ENCODE peak calls at places on chromosomes 13 and 19, in four cellular contexts. One of them, this sample, is unnamed.

GRCh38 chr19:3572132-3572854 is 451 bp upstream of the HMG20B start:
- DNase-seq in GM12878: peak
- DNase-seq in K562: peak
- DNase-seq in HepG2: peak
- DNase-seq in this sample: peak

GRCh38 chr13:50645092-50645491 is 198.4 kb downstream of the DLEU7 start:
- DNase-seq in GM12878: no peak
- DNase-seq in K562: no peak
- DNase-seq in HepG2: no peak
- DNase-seq in this sample: no peak

GRCh38 chr13:38417727-38418126 is 68.1 kb downstream of the UFM1 start:
- DNase-seq in GM12878: no peak
- DNase-seq in K562: peak
- DNase-seq in HepG2: peak
- DNase-seq in this sample: no peak

GRCh38 chr13:62185631-62186256 is 770.1 kb upstream of the PCDH20 start:
- DNase-seq in GM12878: no peak
- DNase-seq in K562: no peak
- DNase-seq in HepG2: no peak
- DNase-seq in this sample: no peak

GRCh38 chr13:109941221-109941620 is 154.8 kb upstream of the IRS2 start:
- DNase-seq in GM12878: no peak
- DNase-seq in K562: no peak
- DNase-seq in HepG2: no peak
- DNase-seq in this sample: no peak

GRCh38 chr13:98977568-98978270 is at the start of gene DOCK9:
- DNase-seq in GM12878: no peak
- DNase-seq in K562: no peak
- DNase-seq in HepG2: no peak
- DNase-seq in this sample: peak

GRCh38 chr19:54674021-54674617 is 11.3 kb downstream of the LILRB4 start:
- DNase-seq in GM12878: no peak
- DNase-seq in K562: peak
- DNase-seq in HepG2: peak
- DNase-seq in this sample: no peak

GRCh38 chr19:30087381-30088138 is 145.5 kb downstream of the URI1 start:
- DNase-seq in GM12878: no peak
- DNase-seq in K562: no peak
- DNase-seq in HepG2: no peak
- DNase-seq in this sample: no peak

GRCh38 chr13:100129605-100130004 is 40.7 kb downstream of the PCCA start:
- DNase-seq in GM12878: peak
- DNase-seq in K562: no peak
- DNase-seq in HepG2: no peak
- DNase-seq in this sample: no peak

GRCh38 chr19:56085571-56086275 is 35.4 kb downstream of the ZNF787 start:
- DNase-seq in GM12878: no peak
- DNase-seq in K562: no peak
- DNase-seq in HepG2: no peak
- DNase-seq in this sample: no peak

GRCh38 chr19:2750739-2751437 is 11.1 kb upstream of the SLC39A3 start:
- DNase-seq in GM12878: no peak
- DNase-seq in K562: no peak
- DNase-seq in HepG2: no peak
- DNase-seq in this sample: no peak

GRCh38 chr13:28583661-28584091 is 75.3 kb upstream of the POMP start:
- DNase-seq in GM12878: no peak
- DNase-seq in K562: peak
- DNase-seq in HepG2: no peak
- DNase-seq in this sample: peak

GRCh38 chr13:37681295-37682032 is 82.9 kb upstream of the POSTN start:
- DNase-seq in GM12878: no peak
- DNase-seq in K562: no peak
- DNase-seq in HepG2: no peak
- DNase-seq in this sample: no peak

GRCh38 chr13:77196052-77196618 is 130.8 kb downstream of the MYCBP2 start:
- DNase-seq in GM12878: no peak
- DNase-seq in K562: no peak
- DNase-seq in HepG2: no peak
- DNase-seq in this sample: no peak

GRCh38 chr13:54415753-54416366 is 1387.2 kb downstream of the OLFM4 start:
- DNase-seq in GM12878: no peak
- DNase-seq in K562: no peak
- DNase-seq in HepG2: no peak
- DNase-seq in this sample: peak

GRCh38 chr13:24263652-24264051 is 45.7 kb upstream of the C1QTNF9 start:
- DNase-seq in GM12878: no peak
- DNase-seq in K562: no peak
- DNase-seq in HepG2: peak
- DNase-seq in this sample: no peak

GRCh38 chr19:18322318-18322758 is 538 bp downstream of the LSM4 start:
- DNase-seq in GM12878: no peak
- DNase-seq in K562: peak
- DNase-seq in HepG2: peak
- DNase-seq in this sample: peak

GRCh38 chr19:49746206-49746958 is 16.7 kb downstream of the TSKS start:
- DNase-seq in GM12878: no peak
- DNase-seq in K562: peak
- DNase-seq in HepG2: peak
- DNase-seq in this sample: peak

GRCh38 chr19:46748325-46749109 is 2.3 kb upstream of the STRN4 start:
- DNase-seq in GM12878: no peak
- DNase-seq in K562: peak
- DNase-seq in HepG2: peak
- DNase-seq in this sample: peak

GRCh38 chr19:8473652-8474476 is 28.6 kb downstream of the PRAM1 start:
- DNase-seq in GM12878: peak
- DNase-seq in K562: no peak
- DNase-seq in HepG2: no peak
- DNase-seq in this sample: no peak

GRCh38 chr13:43006893-43007631 is 15.0 kb upstream of the EPSTI1 start:
- DNase-seq in GM12878: no peak
- DNase-seq in K562: no peak
- DNase-seq in HepG2: peak
- DNase-seq in this sample: no peak

GRCh38 chr13:72953391-72953960 is 105.3 kb upstream of the KLF5 start:
- DNase-seq in GM12878: no peak
- DNase-seq in K562: no peak
- DNase-seq in HepG2: no peak
- DNase-seq in this sample: no peak

GRCh38 chr13:31394491-31394890 is 194.7 kb downstream of the B3GLCT start:
- DNase-seq in GM12878: no peak
- DNase-seq in K562: no peak
- DNase-seq in HepG2: no peak
- DNase-seq in this sample: no peak

GRCh38 chr13:94712287-94712811 is at the start of gene SOX21:
- DNase-seq in GM12878: no peak
- DNase-seq in K562: no peak
- DNase-seq in HepG2: no peak
- DNase-seq in this sample: peak

GRCh38 chr13:28819748-28820098 is 416 bp upstream of the MTUS2 start:
- DNase-seq in GM12878: no peak
- DNase-seq in K562: peak
- DNase-seq in HepG2: peak
- DNase-seq in this sample: peak

GRCh38 chr19:3094638-3095374 is 644 bp downstream of the GNA11 start:
- DNase-seq in GM12878: no peak
- DNase-seq in K562: no peak
- DNase-seq in HepG2: no peak
- DNase-seq in this sample: no peak

GRCh38 chr13:45713721-45714120 is 11.6 kb downstream of the CBY2 start:
- DNase-seq in GM12878: no peak
- DNase-seq in K562: no peak
- DNase-seq in HepG2: no peak
- DNase-seq in this sample: peak

GRCh38 chr13:94704347-94705080 is 7.8 kb downstream of the SOX21 start:
- DNase-seq in GM12878: no peak
- DNase-seq in K562: no peak
- DNase-seq in HepG2: no peak
- DNase-seq in this sample: peak

GRCh38 chr13:97434417-97435296 is 688 bp downstream of the RAP2A start:
- DNase-seq in GM12878: no peak
- DNase-seq in K562: no peak
- DNase-seq in HepG2: no peak
- DNase-seq in this sample: peak

GRCh38 chr19:38685666-38686529 is 38.4 kb downstream of the ACTN4 start:
- DNase-seq in GM12878: no peak
- DNase-seq in K562: no peak
- DNase-seq in HepG2: peak
- DNase-seq in this sample: no peak

GRCh38 chr19:34365463-34366401 is 736 bp downstream of the GPI start:
- DNase-seq in GM12878: no peak
- DNase-seq in K562: peak
- DNase-seq in HepG2: no peak
- DNase-seq in this sample: peak

GRCh38 chr13:36174923-36175322 is 39.4 kb downstream of the SOHLH2 start:
- DNase-seq in GM12878: no peak
- DNase-seq in K562: no peak
- DNase-seq in HepG2: no peak
- DNase-seq in this sample: no peak

GRCh38 chr19:48634036-48634342 is 3.2 kb downstream of the DBP start:
- DNase-seq in GM12878: no peak
- DNase-seq in K562: no peak
- DNase-seq in HepG2: no peak
- DNase-seq in this sample: no peak

GRCh38 chr19:48636859-48637448 is at the start of gene DBP:
- DNase-seq in GM12878: no peak
- DNase-seq in K562: no peak
- DNase-seq in HepG2: no peak
- DNase-seq in this sample: peak

GRCh38 chr19:48635966-48636858 is 967 bp downstream of the DBP start:
- DNase-seq in GM12878: no peak
- DNase-seq in K562: no peak
- DNase-seq in HepG2: no peak
- DNase-seq in this sample: no peak

GRCh38 chr19:48634424-48635262 is 2.5 kb downstream of the DBP start:
- DNase-seq in GM12878: peak
- DNase-seq in K562: peak
- DNase-seq in HepG2: peak
- DNase-seq in this sample: peak

DNA sequence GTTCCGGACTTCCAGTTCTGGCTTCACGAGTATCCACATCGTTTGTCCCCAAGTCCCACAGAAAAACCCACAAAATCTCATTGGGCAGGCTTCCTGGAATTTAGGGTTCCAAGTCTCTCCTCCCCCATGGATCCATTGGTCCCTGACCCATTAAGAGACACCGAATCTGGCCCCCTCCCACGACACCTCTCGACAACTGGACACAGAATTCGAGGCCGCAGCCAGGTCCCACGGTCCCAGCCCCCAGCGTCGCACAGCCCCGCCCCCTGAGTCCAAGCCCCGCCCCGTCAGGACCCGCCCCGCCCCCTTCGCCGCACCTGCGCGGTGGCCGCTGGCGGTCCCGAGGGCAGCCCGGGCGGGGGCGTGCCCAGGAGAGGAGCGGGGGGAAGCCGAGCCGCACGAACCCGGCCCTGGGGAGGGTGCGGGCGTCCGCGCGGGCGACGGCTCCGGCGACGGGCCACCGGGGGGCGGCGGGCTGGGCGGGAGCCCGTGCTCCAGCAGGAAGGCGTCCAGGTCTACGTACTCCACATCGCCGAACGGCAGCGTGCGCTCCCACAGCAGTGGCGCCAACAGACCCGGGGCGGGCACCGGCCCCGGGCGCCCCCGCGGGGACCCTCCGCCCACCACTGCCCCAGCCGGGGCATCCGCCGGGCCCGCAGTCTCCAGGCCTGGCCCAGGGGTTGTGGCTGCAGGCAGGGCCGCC is 1.8 kb downstream of the DBP start:
- DNase-seq in GM12878: no peak
- DNase-seq in K562: peak
- DNase-seq in HepG2: no peak
- DNase-seq in this sample: peak
- TF ChIP-seq TCF7 in GM12878: no peak
- TF ChIP-seq TCF7 in K562: no peak
- TF ChIP-seq TCF7 in HepG2: no peak
- TF ChIP-seq TCF7 in this sample: no peak

DNA sequence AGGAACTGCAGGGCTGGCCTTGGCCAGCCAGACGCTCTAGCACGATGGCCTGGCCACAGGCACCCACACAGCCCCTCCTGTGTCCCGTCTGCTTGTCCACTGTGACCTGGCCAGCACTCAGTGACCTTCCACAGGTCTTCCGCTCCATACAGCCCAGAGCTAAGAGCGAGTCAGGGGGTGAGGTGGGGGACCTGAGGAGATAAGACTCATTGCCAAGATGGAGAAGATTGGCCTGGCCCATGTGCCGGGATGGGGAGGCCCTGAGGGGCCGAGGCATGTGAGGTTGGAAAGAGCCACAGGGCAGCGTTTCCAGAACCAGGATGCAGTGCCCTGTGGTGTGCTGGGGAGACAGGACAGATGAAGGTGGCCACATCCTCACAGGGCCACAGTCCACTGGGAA is 10.2 kb upstream of the SLC7A9 start:
- DNase-seq in GM12878: no peak
- DNase-seq in K562: no peak
- DNase-seq in HepG2: no peak
- DNase-seq in this sample: no peak
- TF ChIP-seq TCF7 in GM12878: no peak
- TF ChIP-seq TCF7 in K562: no peak
- TF ChIP-seq TCF7 in HepG2: no peak
- TF ChIP-seq TCF7 in this sample: no peak

DNA sequence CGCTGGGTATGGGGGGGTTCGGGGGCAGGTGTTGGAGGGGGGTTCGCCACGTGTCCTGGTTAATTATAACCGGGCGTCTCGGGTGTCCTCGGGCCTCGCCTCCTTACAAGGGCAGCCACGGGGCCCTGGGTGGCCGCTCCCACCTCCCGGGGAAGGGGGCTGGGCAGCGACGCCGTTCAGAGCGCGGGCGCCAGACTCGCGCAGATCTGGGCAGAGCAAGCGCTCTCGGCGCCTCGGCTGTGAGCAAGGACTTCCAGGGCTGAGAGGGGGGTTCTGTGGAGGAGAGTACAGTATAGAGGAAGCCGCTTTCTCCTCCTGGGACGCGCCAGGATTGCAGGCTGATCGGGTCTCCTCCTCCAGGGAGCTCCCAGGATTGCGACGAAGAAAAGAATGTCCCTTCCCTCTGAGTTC is 1.0 kb upstream of the CKM start:
- DNase-seq in GM12878: no peak
- DNase-seq in K562: no peak
- DNase-seq in HepG2: no peak
- DNase-seq in this sample: peak
- TF ChIP-seq TCF7 in GM12878: no peak
- TF ChIP-seq TCF7 in K562: no peak
- TF ChIP-seq TCF7 in HepG2: no peak
- TF ChIP-seq TCF7 in this sample: no peak

DNA sequence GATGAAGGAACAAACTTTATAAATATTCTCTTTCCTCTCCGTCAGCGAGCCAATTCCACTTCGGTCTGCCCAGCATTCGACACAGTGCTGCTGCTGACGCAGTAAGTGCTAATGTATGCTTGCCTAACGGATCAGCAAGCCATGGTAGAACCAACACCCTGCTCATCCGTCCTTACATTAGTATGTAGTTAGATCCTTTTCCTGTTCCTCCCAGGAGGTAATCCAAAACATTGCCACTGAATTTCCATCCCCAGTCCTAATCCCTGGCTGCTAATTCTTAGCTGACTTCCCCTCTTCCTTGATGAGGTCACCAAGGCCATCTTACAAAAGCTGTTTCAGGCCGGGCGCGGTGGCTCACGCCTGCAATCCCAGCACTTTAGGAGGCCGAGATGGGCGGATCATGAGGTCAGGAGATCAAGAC is 88.0 kb downstream of the STARD13 start:
- DNase-seq in GM12878: no peak
- DNase-seq in K562: no peak
- DNase-seq in HepG2: no peak
- DNase-seq in this sample: no peak
- TF ChIP-seq TCF7 in GM12878: no peak
- TF ChIP-seq TCF7 in K562: no peak
- TF ChIP-seq TCF7 in HepG2: no peak
- TF ChIP-seq TCF7 in this sample: no peak

This sample was measured in WTC11.